ENCODE peak calls at places on chromosomes 12 and 14, in seven cellular contexts. V is GM12892, D is A549, J is transverse colon, C is IMR-90, G is ovary, S is body of pancreas. Q is an unnamed sample.

GRCh38 chr12:79301181-79301580 is 389.6 kb downstream of the PAWR start:
- DNase-seq in V (no peak), D (no peak), G (no peak), S (no peak), J (no peak), C (no peak), Q (no peak)

GRCh38 chr14:94104731-94105130 is 5.8 kb upstream of the IFI27 start:
- DNase-seq in J (no peak), G (no peak), V (no peak), D (no peak), S (no peak), C (no peak), Q (no peak)

GRCh38 chr14:54927551-54927950 is 24.9 kb upstream of the GCH1 start:
- DNase-seq in V (no peak), D (no peak), C (no peak), J (no peak), S (no peak), G (no peak), Q (no peak)

GRCh38 chr14:59394268-59394667 is 70.9 kb downstream of the GPR135 start:
- DNase-seq in V (no peak), D (no peak), G (no peak), S (no peak), J (no peak), C (no peak), Q (no peak)

GRCh38 chr14:24098229-24098926 is 4.3 kb downstream of the PCK2 start:
- DNase-seq in V (no peak), G (peak; percentile 25), S (no peak), J (no peak), D (no peak), C (no peak), Q (no peak)

GRCh38 chr12:8589679-8590078 is 23.0 kb downstream of the AICDA start:
- DNase-seq in V (no peak), S (no peak), J (no peak), C (no peak), D (no peak), G (no peak), Q (peak; percentile 14)

GRCh38 chr12:51421266-51421884 is 3.3 kb upstream of the SLC4A8 start:
- DNase-seq in D (peak; percentile 60), S (peak; percentile 54), V (no peak), C (peak; percentile 72), J (peak; percentile 46), G (peak; percentile 60), Q (peak; percentile 69)

GRCh38 chr12:124847113-124847512 is 16.6 kb downstream of the SCARB1 start:
- DNase-seq in V (no peak), J (no peak), C (no peak), D (no peak), S (peak; percentile 38), G (peak; percentile 70), Q (no peak)

GRCh38 chr12:67327466-67327865 is 58.3 kb downstream of the CAND1 start:
- DNase-seq in S (no peak), G (no peak), V (no peak), D (no peak), J (no peak), C (no peak), Q (no peak)

GRCh38 chr12:13211859-13212664 is 15.5 kb downstream of the EMP1 start:
- DNase-seq in G (peak; percentile 72), V (no peak), D (peak; percentile 70), J (peak; percentile 65), S (peak; percentile 74), C (peak; percentile 71), Q (peak; percentile 81)

GRCh38 chr12:51480978-51481377 is 56.3 kb downstream of the SLC4A8 start:
- DNase-seq in C (no peak), S (no peak), D (no peak), J (no peak), V (no peak), G (no peak), Q (no peak)

GRCh38 chr12:25200703-25201102 is 5.7 kb downstream of the ETFRF1 start:
- DNase-seq in D (no peak), G (no peak), V (no peak), S (no peak), C (peak; percentile 77), J (no peak), Q (no peak)

GRCh38 chr14:61403411-61403810 is 82.0 kb downstream of the PRKCH start:
- DNase-seq in G (no peak), C (no peak), J (no peak), V (no peak), D (no peak), S (no peak), Q (no peak)

GRCh38 chr14:106844608-106845285 is 1318.4 kb downstream of the TMEM121 start:
- DNase-seq in C (no peak), S (peak; percentile 62), D (peak; percentile 53), G (peak; percentile 91), V (peak; percentile 52), J (peak; percentile 90), Q (no peak)
- TF ChIP-seq POLR2A in C (no peak), S (peak; percentile 46), D (peak; percentile 48), G (peak; percentile 73), V (peak; percentile 47), J (peak; percentile 70), Q (peak; percentile 73)

GRCh38 chr14:49582211-49582977 is 3.8 kb downstream of the RPS29 start:
- DNase-seq in G (no peak), S (no peak), C (no peak), V (no peak), J (no peak), D (no peak), Q (no peak)
- TF ChIP-seq POLR2A in G (no peak), S (no peak), C (no peak), V (peak; percentile 63), J (no peak), D (no peak), Q (peak; percentile 63)

GRCh38 chr12:106954462-106955376 is 988 bp upstream of the TMEM263 start:
- DNase-seq in C (peak; percentile 29), S (peak; percentile 40), V (no peak), D (no peak), J (peak; percentile 24), G (peak; percentile 74), Q (peak; percentile 38)

GRCh38 chr12:106953352-106954260 is 2.1 kb upstream of the TMEM263 start:
- DNase-seq in S (no peak), V (no peak), J (no peak), C (peak; percentile 4), D (no peak), G (no peak), Q (no peak)

GRCh38 chr12:106956048-106956935 is 585 bp downstream of the TMEM263 start:
- DNase-seq in G (peak; percentile 88), V (peak; percentile 46), S (peak; percentile 69), C (peak; percentile 90), J (peak; percentile 67), D (peak; percentile 61), Q (peak; percentile 73)

GRCh38 chr12:106957617-106958016 is 1.9 kb downstream of the TMEM263 start:
- DNase-seq in C (no peak), S (no peak), D (no peak), J (no peak), V (no peak), G (no peak), Q (no peak)

GRCh38 chr12:106955377-106956047 is at the start of gene TMEM263:
- DNase-seq in J (peak; percentile 93), D (peak; percentile 89), S (peak; percentile 89), G (peak; percentile 98), C (peak; percentile 95), V (peak; percentile 84), Q (peak; percentile 95)
- TF ChIP-seq POLR2A in J (peak; percentile 79), D (peak; percentile 95), S (peak; percentile 88), G (peak; percentile 93), C (peak; percentile 97), V (peak; percentile 83), Q (peak; percentile 51)

GRCh38 chr14:21455912-21456667 is at the start of gene CHD8:
- DNase-seq in G (peak; percentile 99), V (peak; percentile 94), S (peak; percentile 100), J (peak; percentile 100), C (peak; percentile 100), D (peak; percentile 99), Q (peak; percentile 100)
- TF ChIP-seq POLR2A in G (peak; percentile 47), V (peak; percentile 91), S (peak; percentile 89), J (peak; percentile 77), C (peak; percentile 67), D (peak; percentile 89), Q (peak; percentile 85)

Q was measured in erythroblast.